ENCODE peak calls at places on chromosomes 13 and 19, in seven cellular contexts. U, S, D, Y, Z, G and R are unnamed samples.

GRCh38 chr19:53055117-53055516 is 10.6 kb downstream of the ERVV-2 start:
- DNase-seq in Z (no peak), S (no peak), U (no peak), Y (peak), G (no peak), D (no peak), R (no peak)

GRCh38 chr13:32736648-32737047 is 150.4 kb downstream of the PDS5B start:
- DNase-seq in Z (no peak), U (no peak), S (no peak), Y (no peak), D (no peak), G (no peak), R (no peak)

GRCh38 chr13:99258946-99259345 is 767 bp upstream of the GPR18 start:
- DNase-seq in Z (no peak), G (no peak), U (no peak), D (no peak), Y (no peak), S (no peak), R (no peak)

GRCh38 chr13:34623331-34623730 is 318.7 kb upstream of the NBEA start:
- DNase-seq in S (no peak), U (no peak), D (no peak), Z (no peak), Y (no peak), G (no peak), R (no peak)

GRCh38 chr13:85725433-85725832 is 73.8 kb downstream of the SLITRK6 start:
- DNase-seq in Z (no peak), U (no peak), D (no peak), Y (no peak), G (no peak), S (peak), R (no peak)

GRCh38 chr19:49758292-49758691 is 4.8 kb downstream of the TSKS start:
- DNase-seq in U (peak), G (no peak), Z (no peak), D (no peak), S (no peak), Y (no peak), R (no peak)

GRCh38 chr19:4069331-4069959 is 2.7 kb upstream of the ZBTB7A start:
- DNase-seq in U (no peak), Y (no peak), D (no peak), S (no peak), G (no peak), Z (no peak), R (no peak)

GRCh38 chr19:41991025-41991424 is 3.0 kb downstream of the ATP1A3 start:
- DNase-seq in G (no peak), Y (no peak), D (no peak), U (no peak), S (no peak), Z (no peak), R (no peak)